ENCODE peak calls at places on chromosomes 16 and 17, in four cellular contexts. One of them, this sample, is unnamed.

GRCh38 chr16:60181542-60181941 is 1447.4 kb upstream of the GOT2 start:
- DNase-seq in transverse colon: no peak
- DNase-seq in HL-60: no peak
- DNase-seq in K562: no peak
- DNase-seq in this sample: no peak

GRCh38 chr16:66028505-66029216 is 337.8 kb upstream of the CDH5 start:
- DNase-seq in HL-60: no peak
- DNase-seq in transverse colon: no peak
- DNase-seq in K562: no peak
- DNase-seq in this sample: no peak

GRCh38 chr17:63519116-63519881 is 3.9 kb upstream of the KCNH6 start:
- DNase-seq in transverse colon: no peak
- DNase-seq in HL-60: no peak
- DNase-seq in K562: no peak
- DNase-seq in this sample: no peak

GRCh38 chr17:4248504-4249277 is 15.1 kb downstream of the ANKFY1 start:
- DNase-seq in K562: no peak
- DNase-seq in HL-60: no peak
- DNase-seq in transverse colon: no peak
- DNase-seq in this sample: no peak

GRCh38 chr17:48725294-48726064 is 2.5 kb downstream of the PRAC2 start:
- DNase-seq in transverse colon: no peak
- DNase-seq in K562: no peak
- DNase-seq in HL-60: no peak
- DNase-seq in this sample: no peak

GRCh38 chr17:74200112-74200511 is 3.4 kb upstream of the RPL38 start:
- DNase-seq in transverse colon: no peak
- DNase-seq in HL-60: no peak
- DNase-seq in K562: no peak
- DNase-seq in this sample: no peak

GRCh38 chr17:40951011-40951622 is 13.7 kb upstream of the KRT23 start:
- DNase-seq in K562: no peak
- DNase-seq in HL-60: no peak
- DNase-seq in transverse colon: no peak
- DNase-seq in this sample: no peak

GRCh38 chr17:66373944-66374817 is 71.8 kb downstream of the PRKCA start:
- DNase-seq in transverse colon: peak
- DNase-seq in K562: peak
- DNase-seq in HL-60: no peak
- DNase-seq in this sample: no peak

GRCh38 chr17:42591411-42591810 is 13.9 kb upstream of the PSMC3IP start:
- DNase-seq in HL-60: no peak
- DNase-seq in K562: no peak
- DNase-seq in transverse colon: no peak
- DNase-seq in this sample: no peak

GRCh38 chr16:53893731-53894435 is 189.9 kb downstream of the FTO start:
- DNase-seq in HL-60: no peak
- DNase-seq in transverse colon: peak
- DNase-seq in K562: no peak
- DNase-seq in this sample: no peak

GRCh38 chr17:80968602-80969029 is 23.0 kb upstream of the CHMP6 start:
- DNase-seq in HL-60: no peak
- DNase-seq in transverse colon: peak
- DNase-seq in K562: no peak
- DNase-seq in this sample: no peak

GRCh38 chr16:86555763-86556130 is 712 bp upstream of the MTHFSD start:
- DNase-seq in HL-60: no peak
- DNase-seq in transverse colon: no peak
- DNase-seq in K562: no peak
- DNase-seq in this sample: no peak

GRCh38 chr17:8469964-8470363 is 34.3 kb downstream of the NDEL1 start:
- DNase-seq in HL-60: no peak
- DNase-seq in K562: no peak
- DNase-seq in transverse colon: no peak
- DNase-seq in this sample: no peak

GRCh38 chr16:83692224-83692623 is 115.6 kb upstream of the HSBP1 start:
- DNase-seq in transverse colon: no peak
- DNase-seq in K562: no peak
- DNase-seq in HL-60: no peak
- DNase-seq in this sample: no peak

GRCh38 chr17:8709006-8709405 is 35.6 kb downstream of the CCDC42 start:
- DNase-seq in K562: no peak
- DNase-seq in transverse colon: no peak
- DNase-seq in HL-60: no peak
- DNase-seq in this sample: no peak

GRCh38 chr16:78642621-78643285 is 543.3 kb downstream of the WWOX start:
- DNase-seq in transverse colon: no peak
- DNase-seq in K562: no peak
- DNase-seq in HL-60: no peak
- DNase-seq in this sample: no peak

GRCh38 chr17:81254955-81255717 is 16.0 kb downstream of the NDUFAF8 start:
- DNase-seq in transverse colon: peak
- DNase-seq in HL-60: peak
- DNase-seq in K562: peak
- DNase-seq in this sample: no peak

GRCh38 chr17:53571342-53571741 is 251.4 kb upstream of the KIF2B start:
- DNase-seq in K562: no peak
- DNase-seq in transverse colon: no peak
- DNase-seq in HL-60: no peak
- DNase-seq in this sample: no peak

GRCh38 chr16:53478965-53479364 is 24.0 kb downstream of the AKTIP start:
- DNase-seq in K562: no peak
- DNase-seq in transverse colon: no peak
- DNase-seq in HL-60: no peak
- DNase-seq in this sample: no peak

GRCh38 chr16:51524555-51525373 is 373.7 kb upstream of the SALL1 start:
- DNase-seq in K562: no peak
- DNase-seq in transverse colon: no peak
- DNase-seq in HL-60: no peak
- DNase-seq in this sample: no peak

GRCh38 chr17:46090871-46091270 is 91.8 kb downstream of the STH start:
- DNase-seq in K562: no peak
- DNase-seq in transverse colon: no peak
- DNase-seq in HL-60: no peak
- DNase-seq in this sample: no peak

GRCh38 chr17:43309505-43310329 is 75.9 kb upstream of the RNU2-1 start:
- DNase-seq in HL-60: peak
- DNase-seq in transverse colon: no peak
- DNase-seq in K562: no peak
- DNase-seq in this sample: no peak

GRCh38 chr16:57229079-57229478 is 16.0 kb upstream of the ARL2BP start:
- DNase-seq in transverse colon: no peak
- DNase-seq in HL-60: no peak
- DNase-seq in K562: no peak
- DNase-seq in this sample: no peak

GRCh38 chr16:2514333-2515179 is 804 bp downstream of the ATP6V0C start:
- DNase-seq in transverse colon: no peak
- DNase-seq in HL-60: peak
- DNase-seq in K562: peak
- DNase-seq in this sample: no peak

GRCh38 chr17:8611671-8612298 is 18.7 kb downstream of the MYH10 start:
- DNase-seq in HL-60: no peak
- DNase-seq in K562: no peak
- DNase-seq in transverse colon: no peak
- DNase-seq in this sample: no peak

DNA sequence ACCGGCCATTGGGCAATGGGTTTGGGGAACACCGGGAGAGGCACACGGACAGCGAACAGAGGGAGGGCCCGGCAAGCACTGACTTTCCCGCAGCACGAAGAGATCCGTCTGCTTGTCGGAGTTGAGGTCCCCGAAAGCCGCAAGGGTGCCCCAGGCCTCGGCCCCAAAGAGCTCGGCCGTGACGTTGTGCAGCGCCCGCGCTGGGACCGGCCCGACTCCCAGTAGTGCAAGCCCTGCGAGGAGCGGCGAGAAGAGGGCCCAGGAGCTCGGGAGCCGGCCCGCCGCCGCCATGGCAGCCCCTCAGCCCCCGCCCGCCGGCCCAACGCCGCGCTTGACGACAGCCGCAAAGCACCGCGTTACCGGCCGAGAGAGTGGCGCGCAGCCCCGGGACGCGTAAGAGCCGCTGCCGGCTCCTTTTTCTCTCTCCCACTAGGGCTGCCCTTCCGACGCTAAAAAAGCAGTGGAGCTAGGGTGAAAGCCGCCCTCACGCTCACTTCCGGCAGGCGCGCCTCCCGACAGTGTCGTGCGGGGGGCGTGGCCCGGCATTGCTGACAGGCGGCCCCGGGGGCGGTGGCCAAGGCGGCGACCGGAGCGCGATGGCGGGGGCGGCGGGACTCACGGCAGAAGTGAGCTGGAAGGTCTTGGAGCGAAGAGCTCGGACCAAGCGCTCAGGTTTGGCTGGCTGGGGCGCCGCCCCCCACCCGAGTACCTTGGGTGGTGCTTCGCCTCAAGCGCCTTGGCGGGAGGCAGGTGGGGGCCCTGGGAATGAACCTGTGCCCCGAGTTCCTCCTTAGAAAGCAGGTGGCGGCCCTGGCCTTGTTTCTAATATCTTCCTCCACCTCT is at the start of the genes ITFG1 and PHKB:
- DNase-seq in K562: peak
- DNase-seq in HL-60: peak
- DNase-seq in transverse colon: peak
- DNase-seq in this sample: peak
- TF ChIP-seq POLR2AphosphoS5 in K562: no peak
- TF ChIP-seq POLR2AphosphoS5 in HL-60: peak
- TF ChIP-seq POLR2AphosphoS5 in transverse colon: peak
- TF ChIP-seq POLR2AphosphoS5 in this sample: peak

DNA sequence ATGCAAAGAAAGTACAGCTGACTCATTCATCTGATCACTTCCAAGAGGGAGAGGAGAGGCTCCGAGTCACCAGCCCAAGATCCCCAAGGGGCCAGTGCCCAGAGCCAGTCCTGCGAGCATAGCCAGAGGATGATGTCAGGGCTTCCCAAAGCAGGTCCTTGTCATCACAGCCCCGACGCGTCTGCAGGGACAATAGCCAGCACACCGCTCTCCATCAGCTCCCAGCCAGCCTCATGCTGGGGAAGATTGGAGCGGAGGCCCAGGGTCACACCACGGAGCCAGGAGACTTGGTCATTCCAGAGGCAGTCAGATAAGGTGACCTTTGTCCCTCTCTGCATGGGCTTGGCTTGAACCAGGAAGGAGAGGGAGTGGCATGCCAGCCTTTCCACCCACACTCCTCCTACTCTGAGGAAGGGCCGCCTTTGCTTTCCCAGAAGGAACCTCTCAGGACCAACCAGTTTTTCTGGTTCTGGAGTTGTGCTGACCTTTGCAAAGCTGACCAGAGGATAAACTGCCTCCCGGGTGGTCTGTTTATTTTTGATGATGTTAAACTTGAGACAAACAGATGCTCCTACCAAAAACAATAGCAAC is 58.3 kb upstream of the ARHGAP44 start:
- DNase-seq in HL-60: no peak
- DNase-seq in K562: no peak
- DNase-seq in transverse colon: peak
- DNase-seq in this sample: no peak
- H3K27ac ChIP-seq in HL-60: no peak
- H3K27ac ChIP-seq in K562: no peak
- H3K27ac ChIP-seq in transverse colon: peak
- H3K27ac ChIP-seq in this sample: no peak

GRCh38 chr16:1089439-1089821 is 6.6 kb downstream of the C1QTNF8 start:
- DNase-seq in HL-60: no peak
- DNase-seq in K562: no peak
- DNase-seq in transverse colon: no peak
- DNase-seq in this sample: no peak

GRCh38 chr16:1090620-1091587 is 5.1 kb downstream of the C1QTNF8 start:
- DNase-seq in K562: peak
- DNase-seq in HL-60: no peak
- DNase-seq in transverse colon: no peak
- DNase-seq in this sample: no peak

GRCh38 chr16:1091992-1092552 is 4.0 kb downstream of the C1QTNF8 start:
- DNase-seq in HL-60: no peak
- DNase-seq in transverse colon: no peak
- DNase-seq in K562: no peak
- DNase-seq in this sample: no peak

GRCh38 chr16:1088295-1089170 is 7.5 kb downstream of the C1QTNF8 start:
- DNase-seq in K562: no peak
- DNase-seq in transverse colon: no peak
- DNase-seq in HL-60: no peak
- DNase-seq in this sample: no peak

GRCh38 chr16:1089822-1090619 is 6.0 kb downstream of the C1QTNF8 start:
- DNase-seq in HL-60: no peak
- DNase-seq in transverse colon: peak
- DNase-seq in K562: peak
- DNase-seq in this sample: no peak
- TF ChIP-seq POLR2AphosphoS5 in HL-60: no peak
- TF ChIP-seq POLR2AphosphoS5 in transverse colon: peak
- TF ChIP-seq POLR2AphosphoS5 in K562: no peak
- TF ChIP-seq POLR2AphosphoS5 in this sample: no peak

GRCh38 chr17:72422204-72422504 is 301.3 kb downstream of the SOX9 start:
- DNase-seq in K562: no peak
- DNase-seq in HL-60: no peak
- DNase-seq in transverse colon: no peak
- DNase-seq in this sample: no peak
- H3K27ac ChIP-seq in K562: no peak
- H3K27ac ChIP-seq in HL-60: no peak
- H3K27ac ChIP-seq in transverse colon: peak
- H3K27ac ChIP-seq in this sample: no peak

GRCh38 chr16:67668495-67669157 is 2.0 kb downstream of the C16orf86 start:
- DNase-seq in HL-60: peak
- DNase-seq in K562: peak
- DNase-seq in transverse colon: no peak
- DNase-seq in this sample: no peak
- TF ChIP-seq POLR2AphosphoS5 in HL-60: no peak
- TF ChIP-seq POLR2AphosphoS5 in K562: no peak
- TF ChIP-seq POLR2AphosphoS5 in transverse colon: no peak
- TF ChIP-seq POLR2AphosphoS5 in this sample: no peak

GRCh38 chr16:240559-240958 is 5.9 kb downstream of the FAM234A start:
- DNase-seq in K562: no peak
- DNase-seq in HL-60: no peak
- DNase-seq in transverse colon: no peak
- DNase-seq in this sample: no peak

GRCh38 chr16:243348-243747 is 8.7 kb downstream of the FAM234A start:
- DNase-seq in HL-60: no peak
- DNase-seq in transverse colon: no peak
- DNase-seq in K562: peak
- DNase-seq in this sample: no peak

GRCh38 chr16:239948-240277 is 5.3 kb downstream of the FAM234A start:
- DNase-seq in transverse colon: no peak
- DNase-seq in K562: no peak
- DNase-seq in HL-60: no peak
- DNase-seq in this sample: no peak

GRCh38 chr16:241866-242265 is 7.2 kb downstream of the FAM234A start:
- DNase-seq in HL-60: no peak
- DNase-seq in transverse colon: no peak
- DNase-seq in K562: peak
- DNase-seq in this sample: no peak

GRCh38 chr16:242281-242680 is 7.7 kb downstream of the FAM234A start:
- DNase-seq in transverse colon: no peak
- DNase-seq in HL-60: no peak
- DNase-seq in K562: no peak
- DNase-seq in this sample: no peak
- H3K27ac ChIP-seq in transverse colon: no peak
- H3K27ac ChIP-seq in HL-60: no peak
- H3K27ac ChIP-seq in K562: peak
- H3K27ac ChIP-seq in this sample: peak